ENCODE peak calls at places on chromosome 4, in ten cellular contexts. B is mammary epithelial cell, G is bronchial epithelial cell, W is fibroblast of the aortic adventitia, F is left lung, I is AG10803, U is mesendoderm, E is epithelial cell of esophagus, P is GM12865, V is dorsolateral prefrontal cortex. T is an unnamed sample.

GRCh38 chr4:155639674-155640529 is 26.7 kb upstream of the GUCY1A1 start:
- DNase-seq in B (no peak), G (no peak), W (no peak), F (no peak), I (no peak), U (no peak), E (no peak), P (peak), V (no peak), T (no peak)

GRCh38 chr4:54050214-54050904 is 14.0 kb downstream of the CHIC2 start:
- DNase-seq in B (peak), G (peak), W (peak), F (no peak), I (no peak), U (no peak), E (peak), P (no peak), V (no peak), T (no peak)

GRCh38 chr4:74267998-74268606 is 40.2 kb upstream of the EPGN start:
- DNase-seq in B (peak), G (peak), W (peak), F (no peak), I (peak), U (no peak), E (peak), P (no peak), V (no peak), T (peak)

GRCh38 chr4:106986486-106986885 is 49.6 kb downstream of the DKK2 start:
- DNase-seq in B (peak), G (peak), W (peak), F (no peak), I (peak), U (no peak), E (peak), P (no peak), V (no peak), T (peak)

GRCh38 chr4:146488495-146489174 is 33.1 kb downstream of the SLC10A7 start:
- DNase-seq in B (no peak), G (no peak), W (peak), F (no peak), I (peak), U (no peak), E (no peak), P (no peak), V (no peak), T (no peak)

GRCh38 chr4:130722370-130722769 is 1626.4 kb downstream of the C4orf33 start:
- DNase-seq in B (peak), G (peak), W (no peak), F (no peak), I (no peak), U (peak), E (peak), P (no peak), V (no peak), T (no peak)

GRCh38 chr4:6986067-6986780 is 56.9 kb upstream of the TADA2B start:
- DNase-seq in B (peak), G (peak), W (peak), F (peak), I (peak), U (peak), E (peak), P (no peak), V (no peak), T (no peak)

GRCh38 chr4:173834151-173834550 is 304.1 kb upstream of the HAND2 start:
- DNase-seq in B (no peak), G (peak), W (peak), F (no peak), I (no peak), U (peak), E (peak), P (no peak), V (no peak), T (no peak)

GRCh38 chr4:128709268-128709667 is 100.2 kb upstream of the JADE1 start:
- DNase-seq in B (no peak), G (peak), W (no peak), F (no peak), I (no peak), U (no peak), E (no peak), P (peak), V (no peak), T (no peak)

GRCh38 chr4:118352843-118353373 is at the start of gene PRSS12:
- DNase-seq in B (peak), G (peak), W (peak), F (peak), I (peak), U (peak), E (peak), P (peak), V (no peak), T (no peak)
- H3K4me3 ChIP-seq in B (peak), G (peak), W (peak), F (peak), I (peak), U (peak), E (peak), P (peak), V (peak), T (peak)

DNA sequence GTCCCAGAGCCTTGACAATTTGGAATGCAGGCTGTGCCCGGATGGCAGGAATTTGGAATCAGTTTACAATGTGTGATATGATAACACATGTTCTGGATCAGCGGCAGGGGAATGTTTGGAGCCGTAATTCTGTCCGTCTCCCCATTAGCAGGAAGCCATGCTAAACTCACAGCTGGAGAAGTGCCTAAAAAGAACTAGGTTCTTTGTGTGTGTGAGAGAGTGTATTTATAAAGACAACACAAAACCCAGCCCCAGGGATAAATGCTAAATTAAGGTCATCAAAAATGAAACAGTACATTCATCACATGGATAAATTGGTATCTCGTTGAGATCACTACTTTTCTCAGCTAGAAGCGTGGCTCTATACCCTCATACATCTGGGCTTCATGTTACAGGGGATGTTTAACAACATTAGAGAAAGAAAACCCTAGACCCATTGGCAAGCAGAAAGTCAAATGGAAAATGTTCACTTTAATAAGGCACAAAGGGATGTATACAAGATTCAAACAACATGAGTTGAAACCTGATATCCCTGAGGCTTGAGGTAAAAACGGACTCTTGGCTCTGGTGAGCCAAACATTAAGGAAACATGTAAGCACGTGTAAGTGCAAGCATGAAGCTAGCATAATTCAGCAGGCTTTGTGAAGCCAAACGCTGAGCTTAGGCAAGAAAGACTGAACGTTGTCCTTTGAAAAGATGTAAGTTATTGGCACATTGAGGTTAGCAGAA is 18.0 kb upstream of the TMEM131L start:
- DNase-seq in B (no peak), G (peak), W (peak), F (no peak), I (peak), U (no peak), E (peak), P (no peak), V (no peak), T (no peak)
- H3K4me3 ChIP-seq in B (no peak), G (no peak), W (no peak), F (no peak), I (peak), U (no peak), E (no peak), P (no peak), V (no peak), T (no peak)

DNA sequence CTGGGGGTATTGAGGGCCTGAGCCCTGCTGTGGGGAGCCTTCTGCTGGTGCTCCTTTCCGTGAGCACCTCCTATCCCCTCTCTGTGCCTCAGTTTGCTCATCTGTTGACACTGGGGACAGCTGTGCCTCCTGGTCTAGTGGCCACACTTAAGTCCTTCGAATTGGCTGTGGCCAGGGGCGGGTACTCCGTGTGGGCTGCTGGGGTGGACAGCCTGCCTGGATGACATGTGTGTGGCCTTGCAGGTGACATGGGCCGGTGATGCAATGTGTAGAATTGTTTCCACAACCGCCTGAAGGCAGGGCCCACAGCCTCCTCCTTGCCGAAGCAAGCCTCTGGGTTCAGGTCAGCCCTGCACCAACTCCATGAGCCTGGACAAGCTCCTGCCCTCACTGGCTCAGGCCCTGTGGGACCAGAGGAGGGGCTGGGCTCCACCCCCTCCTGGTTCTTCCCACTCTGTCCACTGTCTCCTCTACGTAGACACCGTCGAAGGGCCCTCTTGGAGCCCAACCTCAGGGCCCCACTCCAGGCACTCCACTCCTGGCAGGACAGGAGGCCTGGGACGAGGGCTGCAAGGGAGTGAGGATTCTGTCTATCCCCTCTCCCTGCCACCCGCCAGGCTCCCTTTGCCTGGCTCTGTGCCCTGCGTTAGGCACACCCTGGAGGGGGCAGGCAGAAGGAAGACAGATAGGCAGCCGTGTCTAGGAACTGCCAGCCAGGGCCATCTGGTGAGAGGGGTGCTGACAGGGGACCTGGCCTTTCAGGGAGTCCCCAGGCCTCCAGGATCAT is 1.2 kb downstream of the SH3BP2 start:
- DNase-seq in B (no peak), G (peak), W (peak), F (peak), I (peak), U (peak), E (peak), P (peak), V (peak), T (no peak)
- H3K4me3 ChIP-seq in B (peak), G (peak), W (peak), F (peak), I (peak), U (no peak), E (peak), P (peak), V (peak), T (peak)

DNA sequence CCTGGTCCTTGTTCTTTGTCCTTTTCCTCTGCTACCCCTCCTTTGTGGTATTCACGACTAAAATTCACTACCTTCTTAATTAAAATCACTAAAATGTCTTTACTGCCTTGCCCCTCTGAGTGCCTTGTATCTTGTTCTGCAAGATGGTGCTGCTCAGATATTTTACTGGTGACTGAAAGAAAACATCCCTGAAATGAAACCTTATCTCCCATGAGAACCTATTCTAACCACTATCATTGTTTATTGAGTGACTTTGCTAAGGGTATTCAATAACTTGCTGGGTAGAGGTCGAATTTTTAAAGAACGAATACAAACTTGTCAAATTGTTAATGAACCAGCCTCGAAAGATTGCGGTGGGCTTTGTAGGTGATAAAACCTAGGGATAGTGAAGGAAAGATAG is 52.8 kb downstream of the SPRY1 start:
- DNase-seq in B (no peak), G (no peak), W (no peak), F (no peak), I (no peak), U (peak), E (no peak), P (no peak), V (no peak), T (no peak)
- H3K4me3 ChIP-seq in B (no peak), G (no peak), W (no peak), F (no peak), I (no peak), U (no peak), E (no peak), P (no peak), V (no peak), T (no peak)

DNA sequence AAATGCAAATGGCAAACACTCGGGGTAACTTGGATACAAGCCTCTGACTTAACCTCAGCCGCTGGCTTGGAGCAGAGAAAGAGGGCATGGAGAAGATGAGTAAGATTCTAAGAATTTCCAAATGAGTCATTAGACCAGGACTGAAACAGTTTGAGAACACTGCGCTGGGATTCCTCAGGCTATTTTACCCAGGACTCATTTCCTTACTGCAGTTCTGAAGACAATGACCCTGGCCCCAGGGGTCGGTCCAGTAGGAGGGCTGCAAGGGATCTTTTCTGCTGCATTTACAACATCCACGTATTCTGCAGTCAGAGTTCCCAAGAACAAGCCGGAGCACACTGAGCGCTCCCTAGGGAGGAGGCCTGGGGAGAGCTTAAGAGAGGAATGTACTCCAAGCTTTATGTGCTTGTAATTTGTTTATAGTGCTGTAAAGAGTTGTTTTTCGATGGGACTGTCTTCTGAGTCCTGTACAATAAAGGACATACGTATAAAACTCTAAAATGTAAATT is 27.3 kb upstream of the SORBS2 start:
- DNase-seq in B (peak), G (peak), W (peak), F (peak), I (peak), U (peak), E (peak), P (peak), V (no peak), T (peak)
- H3K4me3 ChIP-seq in B (no peak), G (no peak), W (no peak), F (no peak), I (no peak), U (no peak), E (no peak), P (no peak), V (no peak), T (no peak)

DNA sequence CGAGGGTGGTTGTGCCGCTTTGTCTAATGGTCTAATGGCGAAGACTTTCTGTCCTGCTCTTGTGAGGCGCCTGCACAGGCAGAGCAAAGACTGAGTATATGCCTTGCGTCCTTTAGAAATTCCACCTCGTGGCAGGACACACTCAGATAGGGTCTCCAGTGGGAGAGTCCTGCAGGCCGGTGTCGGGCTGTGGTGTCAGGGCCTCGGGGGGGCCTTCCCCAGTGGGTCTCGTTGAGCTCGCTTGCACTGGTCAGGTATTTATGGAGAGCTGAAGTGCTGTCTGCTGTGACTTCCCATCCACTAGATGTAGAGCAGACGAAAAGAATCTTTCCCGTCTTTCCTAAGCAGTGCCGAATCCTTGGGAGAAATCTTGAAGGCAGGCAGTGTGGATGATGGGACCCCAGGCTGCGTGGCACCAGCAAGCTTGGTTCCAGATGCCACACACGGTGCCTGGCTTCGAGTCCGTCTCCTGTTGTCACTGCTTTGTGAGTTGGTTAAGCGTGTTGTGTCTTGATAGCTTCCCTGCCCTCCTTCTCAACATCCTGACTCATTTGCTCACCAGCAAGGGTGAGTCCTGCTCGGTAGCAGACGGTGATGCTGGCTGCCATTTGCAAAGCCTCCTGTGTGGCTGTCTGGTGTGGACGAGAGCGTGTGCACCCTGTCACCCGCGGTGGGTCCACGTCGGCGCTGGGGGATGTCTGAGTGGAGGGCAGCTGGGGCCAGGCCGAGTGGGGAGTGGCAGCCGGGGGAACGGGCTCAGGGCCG is 20.5 kb downstream of the MAEA start:
- DNase-seq in B (peak), G (peak), W (peak), F (no peak), I (no peak), U (no peak), E (peak), P (no peak), V (no peak), T (no peak)
- H3K4me3 ChIP-seq in B (peak), G (peak), W (peak), F (peak), I (peak), U (no peak), E (peak), P (no peak), V (peak), T (peak)

GRCh38 chr4:118683513-118683912 is 1.7 kb upstream of the METTL14 start:
- DNase-seq in B (peak), G (peak), W (peak), F (no peak), I (no peak), U (peak), E (peak), P (peak), V (no peak), T (no peak)
- H3K4me3 ChIP-seq in B (no peak), G (no peak), W (no peak), F (no peak), I (no peak), U (no peak), E (peak), P (no peak), V (no peak), T (no peak)

GRCh38 chr4:119026662-119027444 is 108.8 kb upstream of the MYOZ2 start:
- DNase-seq in B (no peak), G (no peak), W (no peak), F (no peak), I (peak), U (peak), E (no peak), P (peak), V (no peak), T (no peak)
- H3K4me3 ChIP-seq in B (no peak), G (no peak), W (no peak), F (peak), I (peak), U (no peak), E (no peak), P (no peak), V (no peak), T (peak)

GRCh38 chr4:16530688-16531635 is 304.7 kb upstream of the TAPT1 start:
- DNase-seq in B (no peak), G (no peak), W (peak), F (no peak), I (peak), U (no peak), E (no peak), P (no peak), V (no peak), T (peak)
- H3K4me3 ChIP-seq in B (no peak), G (no peak), W (no peak), F (no peak), I (no peak), U (no peak), E (no peak), P (no peak), V (no peak), T (no peak)

GRCh38 chr4:124640037-124640730 is 72.3 kb downstream of the ANKRD50 start:
- DNase-seq in B (peak), G (peak), W (peak), F (no peak), I (peak), U (peak), E (peak), P (no peak), V (no peak), T (no peak)

GRCh38 chr4:124641715-124642380 is 70.7 kb downstream of the ANKRD50 start:
- DNase-seq in B (peak), G (peak), W (peak), F (no peak), I (peak), U (no peak), E (peak), P (peak), V (no peak), T (peak)

GRCh38 chr4:124647599-124647998 is 64.9 kb downstream of the ANKRD50 start:
- DNase-seq in B (no peak), G (no peak), W (no peak), F (no peak), I (no peak), U (no peak), E (no peak), P (no peak), V (no peak), T (no peak)

GRCh38 chr4:124642846-124643245 is 69.7 kb downstream of the ANKRD50 start:
- DNase-seq in B (peak), G (peak), W (no peak), F (no peak), I (no peak), U (no peak), E (peak), P (no peak), V (no peak), T (no peak)
- H3K4me3 ChIP-seq in B (no peak), G (no peak), W (no peak), F (no peak), I (no peak), U (no peak), E (peak), P (no peak), V (no peak), T (no peak)